ENCODE peak calls at places on chromosomes 12 and 14, in eight cellular contexts. X, T, U, N, J, I, P and H are unnamed samples.

GRCh38 chr12:124691429-124691828 is 124.0 kb upstream of the NCOR2 start:
- DNase-seq in X (no peak), T (no peak), U (no peak), N (no peak), J (no peak), I (no peak), P (no peak), H (no peak)

GRCh38 chr12:38695057-38695456 is 210.3 kb downstream of the CPNE8 start:
- DNase-seq in X (no peak), T (no peak), U (no peak), N (no peak), J (no peak), I (no peak), P (no peak), H (no peak)

GRCh38 chr12:55629058-55629841 is 7.4 kb upstream of the OR10P1 start:
- DNase-seq in X (no peak), T (no peak), U (no peak), N (no peak), J (no peak), I (no peak), P (no peak), H (no peak)

GRCh38 chr12:90058721-90059120 is 350.1 kb upstream of the ATP2B1 start:
- DNase-seq in X (no peak), T (no peak), U (no peak), N (peak), J (no peak), I (no peak), P (no peak), H (no peak)

GRCh38 chr12:93657076-93657475 is 20.1 kb upstream of the CRADD start:
- DNase-seq in X (no peak), T (no peak), U (no peak), N (no peak), J (no peak), I (no peak), P (no peak), H (no peak)

GRCh38 chr12:4703676-4704075 is 16.5 kb upstream of the GALNT8 start:
- DNase-seq in X (no peak), T (no peak), U (no peak), N (no peak), J (no peak), I (no peak), P (no peak), H (no peak)

GRCh38 chr14:103361868-103362267 is 23.3 kb upstream of the MARK3 start:
- DNase-seq in X (no peak), T (no peak), U (no peak), N (peak), J (no peak), I (no peak), P (no peak), H (no peak)

GRCh38 chr12:44159870-44160269 is 324.0 kb downstream of the TMEM117 start:
- DNase-seq in X (no peak), T (no peak), U (no peak), N (no peak), J (peak), I (no peak), P (no peak), H (no peak)

GRCh38 chr14:82075566-82075965 is 541.9 kb upstream of the SEL1L start:
- DNase-seq in X (peak), T (no peak), U (peak), N (no peak), J (no peak), I (no peak), P (no peak), H (no peak)